ENCODE peak calls at places on chromosomes 1 and 21, in five cellular contexts. L is ACHN; G is activated gamma-delta T cell treated with anti-CD3 and anti-CD28 coated beads, Interleukin-2, amount 50 U/mL, for 16 hours; N is DMS153; X is CD4-positive, alpha-beta T cell. V is an unnamed sample.

GRCh38 chr1:220076861-220077762 is 12.5 kb downstream of the BPNT1 start:
- DNase-seq in L (no peak), G (no peak), N (no peak), X (no peak), V (no peak)

GRCh38 chr21:42495027-42495426 is 997 bp downstream of the RSPH1 start:
- DNase-seq in L (no peak), G (no peak), N (no peak), X (no peak), V (no peak)

GRCh38 chr21:45352621-45353125 is 52.3 kb upstream of the COL18A1 start:
- DNase-seq in L (no peak), G (no peak), N (no peak), X (no peak), V (no peak)

GRCh38 chr1:156726549-156727226 is 1.6 kb upstream of the METTL25B start:
- DNase-seq in L (peak), G (no peak), N (peak), X (no peak), V (peak)

GRCh38 chr1:9110669-9111356 is 18.1 kb downstream of the GPR157 start:
- DNase-seq in L (peak), G (peak), N (peak), X (peak), V (peak)

GRCh38 chr1:28091043-28091781 is 2.8 kb upstream of the EYA3 start:
- DNase-seq in L (peak), G (peak), N (peak), X (peak), V (peak)

GRCh38 chr21:27674037-27674436 is 707.1 kb upstream of the ADAMTS5 start:
- DNase-seq in L (no peak), G (no peak), N (no peak), X (no peak), V (no peak)

GRCh38 chr1:83033682-83034081 is 965.2 kb downstream of the TTLL7 start:
- DNase-seq in L (no peak), G (no peak), N (no peak), X (no peak), V (no peak)

GRCh38 chr1:116128669-116129068 is 17.5 kb downstream of the MAB21L3 start:
- DNase-seq in L (no peak), G (peak), N (no peak), X (no peak), V (no peak)

GRCh38 chr21:45537746-45538291 is 4.4 kb downstream of the SLC19A1 start:
- DNase-seq in L (no peak), G (no peak), N (no peak), X (no peak), V (no peak)

GRCh38 chr1:192550922-192551534 is 24.5 kb upstream of the RGS1 start:
- DNase-seq in L (peak), G (no peak), N (no peak), X (no peak), V (no peak)

V was measured in NCI-H2029.